ENCODE peak calls at places on chromosomes 3 and 15, in six cellular contexts. R, L, U, J, G and S are unnamed samples.

GRCh38 chr15:61644550-61644949 is 415.4 kb upstream of the RORA start:
- DNase-seq in R (no peak), L (no peak), J (no peak), G (no peak), U (no peak), S (no peak)

GRCh38 chr3:55007971-55008370 is 80.1 kb upstream of the LRTM1 start:
- DNase-seq in J (no peak), G (no peak), U (no peak), R (no peak), L (no peak), S (no peak)

GRCh38 chr15:98268163-98268562 is 307.7 kb downstream of the ARRDC4 start:
- DNase-seq in G (no peak), J (no peak), U (no peak), L (no peak), R (no peak), S (no peak)

GRCh38 chr15:39130556-39131379 is 450.1 kb upstream of the THBS1 start:
- DNase-seq in G (no peak), R (no peak), J (no peak), L (no peak), U (no peak), S (no peak)

GRCh38 chr3:72973031-72973723 is 23.4 kb upstream of the PPP4R2 start:
- DNase-seq in G (no peak), R (no peak), L (no peak), U (no peak), J (no peak), S (no peak)

GRCh38 chr3:175585898-175586297 is 726.8 kb downstream of the NAALADL2 start:
- DNase-seq in G (peak; percentile 55), R (no peak), J (no peak), L (no peak), U (peak; percentile 10), S (peak; percentile 67)

GRCh38 chr3:15926866-15927265 is 129.1 kb upstream of the ANKRD28 start:
- DNase-seq in G (no peak), L (no peak), J (no peak), R (no peak), U (no peak), S (no peak)

GRCh38 chr3:14410501-14411165 is 8.2 kb downstream of the SLC6A6 start:
- DNase-seq in G (peak; percentile 92), L (no peak), U (peak; percentile 76), J (peak; percentile 56), R (no peak), S (no peak)

GRCh38 chr15:90681056-90681455 is 36.1 kb upstream of the BLM start:
- DNase-seq in L (no peak), J (no peak), R (no peak), U (no peak), G (no peak), S (no peak)

GRCh38 chr15:66109826-66110225 is 143.7 kb downstream of the MEGF11 start:
- DNase-seq in L (no peak), G (no peak), U (no peak), R (no peak), J (no peak), S (no peak)

GRCh38 chr3:12891985-12892839 is 50.8 kb upstream of the RPL32 start:
- DNase-seq in J (peak; percentile 64), U (peak; percentile 80), G (peak; percentile 65), L (peak; percentile 67), R (peak; percentile 48), S (peak; percentile 48)

GRCh38 chr3:173027429-173027828 is 113.6 kb downstream of the SPATA16 start:
- DNase-seq in G (no peak), J (no peak), R (no peak), L (no peak), U (no peak), S (no peak)

GRCh38 chr15:82793737-82794136 is 12.1 kb downstream of the FSD2 start:
- DNase-seq in L (no peak), R (no peak), J (no peak), G (no peak), U (no peak), S (no peak)

GRCh38 chr3:188150982-188151381 is 3.0 kb upstream of the LPP start:
- DNase-seq in L (no peak), U (no peak), J (no peak), G (no peak), R (no peak), S (no peak)

GRCh38 chr3:58386966-58387365 is 46.7 kb downstream of the PDHB start:
- DNase-seq in L (no peak), R (no peak), G (no peak), J (no peak), U (no peak), S (no peak)

GRCh38 chr15:64046347-64047153 is at the start of gene DAPK2:
- DNase-seq in L (peak; percentile 80), R (peak; percentile 31), G (peak; percentile 72), U (peak; percentile 86), J (peak; percentile 83), S (peak; percentile 85)

GRCh38 chr3:12461097-12461649 is 23.1 kb upstream of the TSEN2 start:
- DNase-seq in G (no peak), R (no peak), L (no peak), J (peak; percentile 55), U (no peak), S (no peak)